ENCODE peak calls at places on chromosomes 11 and 22, in five cellular contexts. U is WTC11, R is colonic mucosa, F is brain microvascular endothelial cell, K is RWPE1. T is an unnamed sample.

GRCh38 chr22:21694795-21695431 is 29.1 kb downstream of the PPIL2 start:
- DNase-seq in U (no peak), R (no peak), F (no peak), K (no peak), T (no peak)

GRCh38 chr11:8608646-8609045 is 14.6 kb upstream of the STK33 start:
- DNase-seq in U (no peak), R (no peak), F (peak), K (no peak), T (no peak)

GRCh38 chr22:22882033-22882717 is 5.4 kb upstream of the IGLL5 start:
- DNase-seq in U (no peak), R (peak), F (no peak), K (no peak), T (peak)

GRCh38 chr11:133897331-133897650 is 52.0 kb upstream of the SPATA19 start:
- DNase-seq in U (no peak), R (no peak), F (no peak), K (no peak), T (no peak)

GRCh38 chr11:23079382-23079813 is 219.1 kb upstream of the CCDC179 start:
- DNase-seq in U (no peak), R (no peak), F (peak), K (no peak), T (no peak)

GRCh38 chr22:42010778-42011177 is 12.2 kb downstream of the WBP2NL start:
- DNase-seq in U (no peak), R (no peak), F (no peak), K (no peak), T (no peak)

GRCh38 chr11:102361100-102362021 is 14.3 kb downstream of the BIRC2 start:
- DNase-seq in U (no peak), R (no peak), F (no peak), K (no peak), T (no peak)

GRCh38 chr22:50548913-50549790 is 3.5 kb downstream of the KLHDC7B start:
- DNase-seq in U (no peak), R (no peak), F (no peak), K (no peak), T (no peak)

GRCh38 chr11:88819616-88820015 is 246.2 kb downstream of the GRM5 start:
- DNase-seq in U (no peak), R (no peak), F (no peak), K (no peak), T (no peak)

DNA sequence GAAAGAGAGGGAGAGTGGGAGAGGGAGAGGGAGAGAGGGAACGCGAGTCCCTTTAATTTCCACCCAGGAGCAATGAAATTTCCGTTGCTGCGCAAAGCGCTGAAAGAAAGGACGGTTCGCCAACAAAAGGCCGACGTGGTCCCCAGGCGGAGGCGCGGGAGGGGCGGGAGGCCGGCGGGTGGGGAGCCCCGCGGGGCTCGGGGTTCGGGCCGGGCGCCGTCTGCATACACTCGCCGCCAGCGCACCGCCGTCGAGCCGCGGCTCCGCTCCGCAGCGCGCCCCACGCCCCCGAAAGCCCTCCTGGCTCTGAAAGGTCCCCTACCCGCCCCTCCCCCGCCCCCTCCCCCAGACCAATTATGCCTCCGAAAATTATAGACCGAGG is at the start of gene FGF3:
- DNase-seq in U (no peak), R (no peak), F (no peak), K (no peak), T (no peak)
- TF ChIP-seq CTCF in U (no peak), R (no peak), F (no peak), K (no peak), T (no peak)

DNA sequence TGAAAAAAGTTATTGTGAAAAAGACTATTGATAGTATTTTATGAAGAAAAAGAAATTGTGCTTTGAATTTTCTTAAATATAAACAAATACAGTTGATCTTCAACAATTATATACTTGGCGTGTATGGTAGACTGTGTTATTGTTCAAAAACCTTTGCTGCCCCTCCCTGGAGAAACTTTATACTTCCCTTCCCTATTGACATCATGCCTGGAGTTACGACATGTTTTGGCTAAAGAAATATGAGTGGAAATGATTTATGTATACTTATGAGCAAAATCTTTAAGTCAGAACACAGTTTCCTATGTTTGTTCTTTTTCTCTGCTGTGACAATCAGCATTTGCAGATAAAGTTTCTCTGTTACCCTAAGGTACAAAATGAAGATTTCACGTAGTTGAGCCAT is 243.8 kb downstream of the TMEM135 start:
- DNase-seq in U (no peak), R (no peak), F (peak), K (peak), T (no peak)
- TF ChIP-seq CTCF in U (no peak), R (no peak), F (peak), K (peak), T (no peak)

GRCh38 chr11:5992150-5992549 is 5.4 kb upstream of the OR52L1 start:
- DNase-seq in U (no peak), R (no peak), F (no peak), K (no peak), T (no peak)

GRCh38 chr11:5994791-5995190 is 8.0 kb upstream of the OR52L1 start:
- DNase-seq in U (no peak), R (no peak), F (no peak), K (no peak), T (no peak)

GRCh38 chr11:5986885-5987284 is at the start of gene OR52L1:
- DNase-seq in U (no peak), R (no peak), F (no peak), K (no peak), T (no peak)

GRCh38 chr11:5989203-5989602 is 2.4 kb upstream of the OR52L1 start:
- DNase-seq in U (no peak), R (no peak), F (no peak), K (no peak), T (no peak)

DNA sequence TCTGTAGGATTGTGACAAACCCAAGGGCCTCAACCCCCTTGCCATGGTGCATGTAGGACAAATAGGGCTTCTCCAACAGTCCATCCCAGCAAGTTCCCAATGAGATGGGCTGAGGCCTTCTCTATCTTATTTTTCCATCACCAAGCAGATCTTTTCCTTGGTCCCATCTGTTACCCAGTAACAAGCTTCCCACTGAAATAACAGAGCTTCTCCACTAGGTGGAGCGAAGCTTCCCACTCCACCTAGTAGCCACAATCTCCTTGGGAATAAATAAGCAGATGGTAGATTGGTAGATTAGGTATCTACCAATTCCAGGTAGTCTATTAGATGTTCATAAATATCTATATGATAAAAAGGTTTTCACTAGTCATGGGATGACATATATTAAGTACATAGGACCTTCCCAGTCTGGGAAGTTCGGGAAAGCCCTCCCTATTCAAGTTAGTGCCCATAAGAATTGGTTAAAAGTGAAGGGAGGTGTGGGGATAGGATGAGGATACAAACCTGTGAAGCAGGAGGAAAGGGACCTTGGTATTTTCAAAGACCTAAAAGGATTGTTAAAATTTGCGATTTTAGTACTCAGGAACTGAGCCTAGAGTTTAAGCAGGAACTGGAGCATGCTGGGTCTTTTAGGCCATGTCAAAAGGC is 5.9 kb upstream of the OR52L1 start:
- DNase-seq in U (no peak), R (no peak), F (peak), K (peak), T (peak)
- TF ChIP-seq CTCF in U (peak), R (peak), F (peak), K (peak), T (no peak)

GRCh38 chr22:35739642-35740041 is 22.0 kb downstream of the APOL5 start:
- DNase-seq in U (no peak), R (no peak), F (no peak), K (no peak), T (peak)
- TF ChIP-seq CTCF in U (no peak), R (no peak), F (peak), K (no peak), T (no peak)

GRCh38 chr11:120137611-120138521 is at the start of gene TRIM29:
- DNase-seq in U (no peak), R (peak), F (no peak), K (peak), T (peak)
- TF ChIP-seq CTCF in U (no peak), R (no peak), F (no peak), K (peak), T (peak)

DNA sequence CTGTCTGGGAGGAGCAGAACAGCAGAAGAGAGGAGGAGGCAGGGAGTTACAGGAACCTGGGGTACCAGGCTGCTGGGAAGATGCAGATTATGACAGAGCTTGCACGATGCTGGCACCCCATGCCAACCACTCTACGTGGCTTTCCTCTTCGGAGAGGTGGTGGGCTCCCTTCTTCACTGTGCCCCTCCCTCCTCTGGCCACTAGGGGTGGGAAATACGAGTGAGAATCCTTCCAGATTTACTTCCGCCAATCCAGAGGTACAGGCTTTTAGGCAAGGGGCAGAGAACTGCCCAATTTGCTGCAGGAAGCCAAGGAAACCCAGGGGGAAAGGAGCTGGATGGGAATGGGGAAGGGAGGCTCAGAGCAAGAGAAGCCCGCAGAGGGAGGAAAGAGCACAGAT is 12.3 kb downstream of the HYOU1 start:
- DNase-seq in U (peak), R (no peak), F (no peak), K (no peak), T (no peak)
- TF ChIP-seq CTCF in U (peak), R (no peak), F (peak), K (no peak), T (no peak)

GRCh38 chr11:14882196-14882595 is 9.8 kb downstream of the CYP2R1 start:
- DNase-seq in U (no peak), R (no peak), F (no peak), K (no peak), T (no peak)

GRCh38 chr11:14886509-14886908 is 5.5 kb downstream of the CYP2R1 start:
- DNase-seq in U (no peak), R (peak), F (no peak), K (no peak), T (no peak)

GRCh38 chr11:14884667-14885273 is 7.3 kb downstream of the CYP2R1 start:
- DNase-seq in U (no peak), R (no peak), F (no peak), K (no peak), T (no peak)

DNA sequence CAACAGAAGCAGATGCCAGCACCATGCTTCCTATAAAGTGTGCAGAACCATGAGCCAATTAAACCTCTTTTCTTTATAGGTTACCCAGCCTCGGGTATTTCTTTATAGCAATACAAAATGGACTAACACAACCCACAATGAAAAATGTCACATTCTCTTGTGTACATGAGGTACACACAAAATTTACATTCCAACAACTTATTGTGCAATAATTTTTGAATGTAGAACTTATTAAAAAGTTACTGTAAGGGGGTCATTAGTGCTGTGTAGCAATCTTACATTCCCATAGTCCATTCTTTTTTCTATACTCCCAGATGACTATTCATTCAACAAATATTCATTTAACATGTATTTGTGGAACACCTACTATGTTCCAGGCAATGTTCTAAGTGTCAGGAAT is 10.2 kb downstream of the CYP2R1 start:
- DNase-seq in U (no peak), R (no peak), F (no peak), K (no peak), T (no peak)
- TF ChIP-seq CTCF in U (no peak), R (no peak), F (no peak), K (no peak), T (no peak)

GRCh38 chr11:45332486-45332934 is 46.4 kb upstream of the SYT13 start:
- DNase-seq in U (peak), R (peak), F (peak), K (peak), T (peak)
- TF ChIP-seq CTCF in U (peak), R (peak), F (peak), K (peak), T (peak)

GRCh38 chr11:120259241-120259640 is 19.3 kb downstream of the POU2F3 start:
- DNase-seq in U (no peak), R (no peak), F (no peak), K (no peak), T (no peak)

GRCh38 chr11:120259988-120260565 is 20.1 kb downstream of the POU2F3 start:
- DNase-seq in U (no peak), R (no peak), F (no peak), K (no peak), T (no peak)

GRCh38 chr11:120257346-120257745 is 17.4 kb downstream of the POU2F3 start:
- DNase-seq in U (no peak), R (no peak), F (no peak), K (no peak), T (no peak)

GRCh38 chr11:120256779-120257178 is 16.8 kb downstream of the POU2F3 start:
- DNase-seq in U (no peak), R (no peak), F (no peak), K (no peak), T (no peak)

DNA sequence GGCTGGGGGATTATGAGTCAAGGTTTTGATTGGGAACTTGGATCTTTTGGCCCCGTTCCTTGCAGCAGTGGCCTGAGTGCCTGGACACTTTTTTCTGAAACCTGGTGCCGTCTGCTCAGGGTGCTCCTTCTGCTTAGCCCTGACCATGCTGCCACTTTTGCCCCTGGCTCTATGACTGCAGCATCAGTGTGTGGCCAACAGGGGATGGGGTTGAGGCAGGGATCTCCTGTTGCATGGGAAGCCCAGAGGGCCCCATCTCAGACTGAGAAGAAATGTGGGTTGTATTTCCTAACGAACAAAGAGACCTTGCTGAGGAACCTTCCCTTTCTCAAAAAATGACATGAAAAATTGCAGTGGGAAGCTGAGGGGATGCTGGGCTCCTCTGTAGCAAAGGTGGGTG is 18.7 kb downstream of the POU2F3 start:
- DNase-seq in U (no peak), R (no peak), F (no peak), K (no peak), T (no peak)
- TF ChIP-seq CTCF in U (no peak), R (no peak), F (peak), K (no peak), T (no peak)

GRCh38 chr11:17722000-17722643 is 2.8 kb downstream of the MYOD1 start:
- DNase-seq in U (peak), R (no peak), F (no peak), K (peak), T (peak)
- TF ChIP-seq CTCF in U (no peak), R (no peak), F (peak), K (no peak), T (no peak)

T was measured in Calu3.